ENCODE peak calls at places on chromosomes 16 and 17, in four cellular contexts. Y is A549, U is K562, K is GM12878. V is an unnamed sample.

GRCh38 chr17:43671075-43671692 is 9.5 kb upstream of the MEOX1 start:
- DNase-seq in Y (no peak), U (no peak), K (peak), V (no peak)

GRCh38 chr16:57949595-57950238 is 21.2 kb downstream of the CNGB1 start:
- DNase-seq in Y (no peak), U (no peak), K (no peak), V (no peak)

GRCh38 chr16:25109643-25110042 is 1.9 kb upstream of the LCMT1 start:
- DNase-seq in Y (peak), U (peak), K (no peak), V (peak)

GRCh38 chr16:67206129-67206837 is 7.4 kb downstream of the ELMO3 start:
- DNase-seq in Y (no peak), U (no peak), K (no peak), V (no peak)

GRCh38 chr17:48047113-48047740 is 932 bp upstream of the NFE2L1 start:
- DNase-seq in Y (no peak), U (no peak), K (no peak), V (no peak)

GRCh38 chr17:9436629-9437028 is 139.0 kb downstream of the STX8 start:
- DNase-seq in Y (no peak), U (no peak), K (no peak), V (no peak)

GRCh38 chr17:69828087-69828486 is 246.9 kb upstream of the KCNJ16 start:
- DNase-seq in Y (no peak), U (no peak), K (no peak), V (no peak)

GRCh38 chr17:45918241-45918745 is 23.9 kb downstream of the MAPT start:
- DNase-seq in Y (no peak), U (no peak), K (no peak), V (no peak)

GRCh38 chr17:67655478-67656148 is 62.1 kb upstream of the NOL11 start:
- DNase-seq in Y (no peak), U (no peak), K (no peak), V (no peak)

GRCh38 chr16:67713647-67714273 is 5.4 kb downstream of the GFOD2 start:
- DNase-seq in Y (no peak), U (no peak), K (no peak), V (no peak)

GRCh38 chr17:31413871-31414589 is 22.6 kb downstream of the RAB11FIP4 start:
- DNase-seq in Y (no peak), U (no peak), K (no peak), V (no peak)

GRCh38 chr16:87864331-87864989 is 4.8 kb downstream of the SLC7A5 start:
- DNase-seq in Y (no peak), U (no peak), K (no peak), V (no peak)

GRCh38 chr16:58219432-58219831 is 21.5 kb upstream of the CSNK2A2 start:
- DNase-seq in Y (no peak), U (no peak), K (no peak), V (no peak)

GRCh38 chr16:20298452-20298851 is 28.9 kb downstream of the GP2 start:
- DNase-seq in Y (no peak), U (no peak), K (no peak), V (no peak)

GRCh38 chr16:68719993-68720489 is 17.1 kb upstream of the CDH1 start:
- DNase-seq in Y (no peak), U (no peak), K (peak), V (no peak)

GRCh38 chr17:48027322-48027981 is 10.1 kb downstream of the COPZ2 start:
- DNase-seq in Y (no peak), U (no peak), K (no peak), V (no peak)

GRCh38 chr17:83050651-83051422 is 28.6 kb upstream of the METRNL start:
- DNase-seq in Y (no peak), U (no peak), K (no peak), V (no peak)

GRCh38 chr16:8798174-8798527 is 512 bp downstream of the PMM2 start:
- DNase-seq in Y (no peak), U (peak), K (no peak), V (peak)

GRCh38 chr17:27478901-27479531 is 22.8 kb downstream of the KSR1 start:
- DNase-seq in Y (no peak), U (no peak), K (no peak), V (no peak)

GRCh38 chr16:4131621-4132020 is 15.4 kb upstream of the ADCY9 start:
- DNase-seq in Y (no peak), U (no peak), K (no peak), V (no peak)
- TF ChIP-seq CHD4 in Y (no peak), U (no peak), K (no peak), V (no peak)

DNA sequence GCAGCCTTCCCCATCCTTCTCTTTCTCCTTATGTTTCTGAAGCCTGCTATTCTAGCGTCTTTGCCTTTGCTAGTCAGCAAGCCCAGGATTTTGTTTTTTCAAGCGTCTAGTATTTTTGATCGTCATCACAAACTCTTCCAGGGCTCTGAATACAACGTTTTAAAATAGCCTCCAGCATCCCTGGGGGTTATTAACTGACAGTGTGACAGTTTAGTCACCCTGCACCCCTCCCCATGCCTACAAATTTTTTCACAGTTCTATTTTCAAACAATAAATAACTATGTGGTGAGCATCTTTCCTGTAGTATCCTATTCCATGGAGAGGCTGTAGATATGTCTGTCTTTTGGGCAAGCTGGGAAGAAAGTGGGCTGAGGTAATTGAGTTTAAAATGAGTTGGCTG is 280.9 kb downstream of the MAP2K4 start:
- DNase-seq in Y (no peak), U (no peak), K (no peak), V (no peak)
- TF ChIP-seq CHD4 in Y (no peak), U (no peak), K (no peak), V (no peak)

GRCh38 chr16:84607694-84608093 is 10.2 kb downstream of the COTL1 start:
- DNase-seq in Y (no peak), U (peak), K (no peak), V (no peak)
- TF ChIP-seq CHD4 in Y (no peak), U (no peak), K (no peak), V (no peak)

GRCh38 chr16:50196736-50197135 is 43.6 kb downstream of the TENT4B start:
- DNase-seq in Y (no peak), U (no peak), K (no peak), V (no peak)
- TF ChIP-seq CHD4 in Y (no peak), U (no peak), K (no peak), V (no peak)

GRCh38 chr17:57714660-57715059 is 30.4 kb downstream of the CCDC182 start:
- DNase-seq in Y (no peak), U (no peak), K (no peak), V (no peak)
- TF ChIP-seq CHD4 in Y (no peak), U (no peak), K (no peak), V (no peak)

DNA sequence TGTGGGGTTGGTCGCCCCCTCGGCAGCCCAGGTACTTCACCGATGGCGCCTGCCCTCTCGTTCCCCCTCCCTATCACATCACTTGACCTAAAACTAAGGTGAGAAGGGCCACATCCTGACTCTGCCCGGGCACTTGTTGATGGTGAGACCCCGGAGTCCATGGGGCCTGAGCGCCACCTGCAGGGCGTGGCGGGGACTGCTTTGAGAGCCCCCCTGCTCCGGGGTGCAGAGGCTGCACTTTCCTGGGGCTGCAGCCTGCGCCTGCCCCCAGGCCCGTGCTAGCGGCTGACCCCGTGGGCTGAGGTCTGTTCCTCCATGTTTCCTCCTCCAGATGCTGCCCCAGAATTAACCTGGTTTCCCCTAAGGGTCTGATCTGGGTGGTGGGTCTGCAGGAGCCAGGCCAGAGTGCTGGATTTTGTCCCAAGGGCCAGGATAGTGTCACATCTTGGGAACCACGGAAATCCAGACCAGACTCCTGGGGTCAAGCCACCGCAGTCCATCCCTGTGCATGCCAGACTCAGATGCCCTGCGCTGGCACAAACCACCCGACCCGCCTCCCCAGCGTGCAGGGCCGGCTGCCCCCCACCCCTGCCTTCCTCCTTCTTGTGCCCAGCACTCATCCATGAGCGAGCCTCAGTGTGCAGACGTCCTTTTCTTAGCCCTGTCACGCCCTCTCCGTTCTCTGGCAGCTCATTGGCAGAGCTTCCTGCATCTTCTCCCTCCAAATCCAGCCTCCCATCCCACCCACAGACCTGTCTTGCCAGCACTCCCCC is 2.7 kb downstream of the NDUFAF8 start:
- DNase-seq in Y (peak), U (peak), K (no peak), V (peak)
- TF ChIP-seq CHD4 in Y (no peak), U (no peak), K (no peak), V (no peak)

DNA sequence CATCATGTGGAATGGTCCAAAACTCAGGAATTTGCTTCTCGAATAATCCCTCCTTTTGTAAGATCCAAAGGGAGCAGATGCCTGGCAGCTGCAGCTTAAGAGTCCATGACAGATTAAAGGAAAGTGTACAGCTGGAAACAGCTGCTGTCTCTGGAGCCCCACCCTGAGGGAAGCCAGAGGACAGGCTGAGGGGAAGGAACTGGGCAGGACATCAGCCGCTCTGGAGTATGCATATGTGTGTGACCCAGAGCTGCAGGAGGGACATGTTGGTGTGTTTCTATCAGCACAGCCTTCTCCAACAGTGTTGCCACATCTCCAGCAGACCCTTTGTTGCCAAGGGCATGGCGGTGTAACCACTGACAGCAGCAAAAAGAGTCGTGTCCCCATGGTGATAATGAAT is 46.2 kb downstream of the CYB561 start:
- DNase-seq in Y (no peak), U (no peak), K (no peak), V (no peak)
- TF ChIP-seq CHD4 in Y (no peak), U (no peak), K (no peak), V (no peak)

DNA sequence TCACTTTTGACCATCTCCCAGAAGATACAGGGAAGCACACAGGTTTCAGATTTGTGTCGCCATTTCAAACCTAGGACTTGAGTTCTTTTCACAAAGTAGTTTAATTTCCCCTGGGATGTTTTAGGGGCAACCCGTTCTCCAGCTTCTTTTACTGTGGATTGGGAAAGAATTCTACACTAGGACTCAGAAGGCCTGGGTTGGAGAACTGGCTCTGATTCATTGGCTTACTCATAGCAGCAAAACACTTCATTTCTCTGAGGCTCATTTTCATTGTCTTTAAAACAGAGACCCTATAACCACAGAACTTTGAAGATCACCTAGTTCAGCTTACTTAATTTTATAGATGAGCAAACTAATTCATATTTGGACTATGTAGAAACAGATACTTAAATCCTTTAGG is 175.9 kb upstream of the SALL1 start:
- DNase-seq in Y (no peak), U (no peak), K (no peak), V (no peak)
- TF ChIP-seq CHD4 in Y (no peak), U (no peak), K (no peak), V (no peak)

V was measured in HepG2.